ENCODE peak calls at places on chromosomes 2 and 18, in nine cellular contexts. G, Y, U, X, O, N, L, J and S are unnamed samples.

GRCh38 chr2:18721038-18721922 is 131.9 kb upstream of the NT5C1B start:
- DNase-seq in G (no peak), Y (no peak), U (no peak), X (no peak), O (no peak), N (peak; percentile 37), L (no peak), J (no peak), S (no peak)

GRCh38 chr2:89851583-89851905 is 1160.1 kb downstream of the RPIA start:
- DNase-seq in G (no peak), Y (no peak), U (no peak), X (no peak), O (no peak), N (no peak), L (no peak), J (no peak), S (no peak)

GRCh38 chr2:169509230-169509917 is at the start of gene KLHL41:
- DNase-seq in G (no peak), Y (no peak), U (no peak), X (no peak), O (no peak), N (no peak), L (no peak), J (no peak), S (no peak)

GRCh38 chr2:15560404-15560987 is 638 bp downstream of the NBAS start:
- DNase-seq in G (peak; percentile 21), Y (no peak), U (no peak), X (peak; percentile 61), O (peak; percentile 31), N (peak; percentile 50), L (no peak), J (no peak), S (no peak)

GRCh38 chr2:37156071-37156856 is 516 bp downstream of the EIF2AK2 start:
- DNase-seq in G (peak; percentile 36), Y (peak; percentile 73), U (peak; percentile 31), X (peak; percentile 83), O (peak; percentile 7), N (peak; percentile 43), L (peak; percentile 43), J (peak; percentile 88), S (peak; percentile 36)

GRCh38 chr18:67483237-67483636 is 33.3 kb downstream of the DSEL start:
- DNase-seq in G (no peak), Y (no peak), U (no peak), X (no peak), O (no peak), N (no peak), L (no peak), J (no peak), S (no peak)

GRCh38 chr18:9619990-9620389 is 5.6 kb upstream of the PPP4R1 start:
- DNase-seq in G (no peak), Y (no peak), U (no peak), X (no peak), O (no peak), N (no peak), L (no peak), J (no peak), S (no peak)

GRCh38 chr2:225002039-225002655 is 40.1 kb downstream of the DOCK10 start:
- DNase-seq in G (peak; percentile 48), Y (no peak), U (peak; percentile 39), X (peak; percentile 77), O (peak; percentile 52), N (peak; percentile 61), L (no peak), J (no peak), S (no peak)

GRCh38 chr2:148716378-148716777 is 71.8 kb downstream of the EPC2 start:
- DNase-seq in G (no peak), Y (no peak), U (no peak), X (no peak), O (no peak), N (no peak), L (no peak), J (no peak), S (no peak)

GRCh38 chr18:55906533-55906932 is 318.5 kb upstream of the TCF4 start:
- DNase-seq in G (no peak), Y (no peak), U (no peak), X (no peak), O (no peak), N (no peak), L (no peak), J (no peak), S (no peak)

GRCh38 chr2:16671760-16672159 is 6.1 kb upstream of the CYRIA start:
- DNase-seq in G (no peak), Y (no peak), U (no peak), X (no peak), O (no peak), N (peak; percentile 33), L (no peak), J (no peak), S (no peak)

GRCh38 chr2:156339110-156339847 is 6.8 kb upstream of the NR4A2 start:
- DNase-seq in G (no peak), Y (no peak), U (no peak), X (no peak), O (no peak), N (no peak), L (no peak), J (no peak), S (no peak)

GRCh38 chr2:2324565-2325101 is 6.4 kb downstream of the MYT1L start:
- DNase-seq in G (no peak), Y (no peak), U (no peak), X (no peak), O (no peak), N (no peak), L (no peak), J (no peak), S (no peak)

GRCh38 chr18:33751613-33752221 is 173.7 kb downstream of the ASXL3 start:
- DNase-seq in G (no peak), Y (no peak), U (no peak), X (peak; percentile 57), O (no peak), N (no peak), L (no peak), J (no peak), S (no peak)

GRCh38 chr2:186588421-186588820 is 1.4 kb upstream of the ITGAV start:
- DNase-seq in G (no peak), Y (no peak), U (no peak), X (no peak), O (no peak), N (no peak), L (no peak), J (no peak), S (no peak)

GRCh38 chr2:58557166-58557565 is 316.0 kb upstream of the FANCL start:
- DNase-seq in G (no peak), Y (no peak), U (no peak), X (no peak), O (no peak), N (no peak), L (no peak), J (no peak), S (no peak)

GRCh38 chr2:101699939-101700442 is 2.5 kb downstream of the MAP4K4 start:
- DNase-seq in G (peak; percentile 37), Y (no peak), U (no peak), X (no peak), O (no peak), N (no peak), L (no peak), J (no peak), S (no peak)

GRCh38 chr2:200483729-200484198 is 26.1 kb downstream of the KCTD18 start:
- DNase-seq in G (no peak), Y (no peak), U (peak; percentile 88), X (peak; percentile 75), O (peak; percentile 69), N (no peak), L (no peak), J (no peak), S (no peak)

GRCh38 chr2:45962522-45962921 is 311.0 kb downstream of the PRKCE start:
- DNase-seq in G (peak; percentile 85), Y (peak; percentile 72), U (no peak), X (peak; percentile 60), O (no peak), N (peak; percentile 45), L (no peak), J (no peak), S (no peak)

GRCh38 chr2:100773538-100773937 is 46.4 kb upstream of the NPAS2 start:
- DNase-seq in G (no peak), Y (no peak), U (no peak), X (no peak), O (no peak), N (no peak), L (no peak), J (no peak), S (no peak)

GRCh38 chr18:57698571-57699276 is 77.1 kb upstream of the NARS1 start:
- DNase-seq in G (peak; percentile 77), Y (no peak), U (no peak), X (peak; percentile 37), O (no peak), N (no peak), L (no peak), J (peak; percentile 56), S (no peak)

GRCh38 chr2:204551464-204551863 is 6.2 kb downstream of the PARD3B start:
- DNase-seq in G (no peak), Y (no peak), U (no peak), X (no peak), O (no peak), N (no peak), L (no peak), J (no peak), S (no peak)

DNA sequence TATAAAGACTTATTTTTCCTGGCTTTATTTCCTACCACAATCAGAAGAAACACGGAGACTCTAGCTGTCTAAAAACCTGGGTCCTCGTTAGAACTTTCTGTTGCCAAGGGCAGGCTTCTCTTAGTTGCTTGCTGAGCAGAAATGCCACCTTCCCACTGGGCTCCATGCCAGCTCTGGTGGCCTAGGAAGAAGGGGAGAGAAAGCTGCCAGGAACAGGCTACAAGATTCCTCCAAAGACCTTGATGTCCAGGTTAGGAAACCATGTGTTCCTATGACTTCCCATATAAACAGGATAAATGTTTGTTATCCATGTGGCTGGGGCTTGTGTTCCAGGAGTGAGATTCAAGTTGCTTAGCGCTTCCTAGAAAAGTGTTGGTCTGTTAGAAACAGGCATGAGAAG is 17.9 kb upstream of the TMEM18 start:
- DNase-seq in G (no peak), Y (no peak), U (no peak), X (no peak), O (no peak), N (no peak), L (no peak), J (peak; percentile 85), S (no peak)
- TF ChIP-seq CTCF in G (no peak), Y (no peak), U (no peak), X (no peak), O (no peak), N (no peak), L (no peak), J (no peak), S (no peak)

GRCh38 chr2:214104967-214105366 is 305.9 kb upstream of the VWC2L start:
- DNase-seq in G (no peak), Y (no peak), U (no peak), X (no peak), O (no peak), N (no peak), L (no peak), J (no peak), S (no peak)
- TF ChIP-seq CTCF in G (no peak), Y (no peak), U (no peak), X (no peak), O (no peak), N (no peak), L (no peak), J (no peak), S (no peak)

GRCh38 chr18:72086421-72086820 is 457.7 kb downstream of the CBLN2 start:
- DNase-seq in G (no peak), Y (no peak), U (no peak), X (peak; percentile 52), O (no peak), N (no peak), L (no peak), J (no peak), S (no peak)
- TF ChIP-seq CTCF in G (peak; percentile 32), Y (no peak), U (peak; percentile 72), X (peak; percentile 58), O (peak; percentile 19), N (peak; percentile 43), L (peak; percentile 53), J (no peak), S (no peak)

GRCh38 chr2:12722445-12723316 is 5.9 kb downstream of the TRIB2 start:
- DNase-seq in G (no peak), Y (no peak), U (no peak), X (no peak), O (no peak), N (no peak), L (no peak), J (no peak), S (no peak)
- TF ChIP-seq CTCF in G (peak; percentile 54), Y (no peak), U (peak; percentile 32), X (no peak), O (no peak), N (peak; percentile 46), L (no peak), J (no peak), S (no peak)